ENCODE peak calls at places on chromosome 2, in eight cellular contexts. One of them, this sample, is unnamed.

GRCh38 chr2:47354013-47354816 is 48.7 kb upstream of the MSH2 start:
- DNase-seq in IMR-90: peak
- DNase-seq in T-helper 17 cell: no peak
- DNase-seq in Calu3: peak
- DNase-seq in A172: peak
- DNase-seq in NCI-H510A treated with DMSO at 0.1 percent for 48 hours: no peak
- DNase-seq in H4: peak
- DNase-seq in hepatocyte: peak
- DNase-seq in this sample: no peak

GRCh38 chr2:69033427-69034095 is 20.6 kb downstream of the ANTXR1 start:
- DNase-seq in NCI-H510A treated with DMSO at 0.1 percent for 48 hours: no peak
- DNase-seq in IMR-90: peak
- DNase-seq in T-helper 17 cell: no peak
- DNase-seq in hepatocyte: no peak
- DNase-seq in H4: no peak
- DNase-seq in A172: no peak
- DNase-seq in Calu3: no peak
- DNase-seq in this sample: no peak

GRCh38 chr2:33707312-33707711 is 108.2 kb upstream of the FAM98A start:
- DNase-seq in Calu3: no peak
- DNase-seq in T-helper 17 cell: no peak
- DNase-seq in hepatocyte: no peak
- DNase-seq in A172: no peak
- DNase-seq in IMR-90: no peak
- DNase-seq in H4: no peak
- DNase-seq in NCI-H510A treated with DMSO at 0.1 percent for 48 hours: no peak
- DNase-seq in this sample: no peak

GRCh38 chr2:127957240-127957639 is 70.6 kb downstream of the SAP130 start:
- DNase-seq in hepatocyte: no peak
- DNase-seq in H4: no peak
- DNase-seq in NCI-H510A treated with DMSO at 0.1 percent for 48 hours: no peak
- DNase-seq in Calu3: no peak
- DNase-seq in T-helper 17 cell: no peak
- DNase-seq in IMR-90: no peak
- DNase-seq in A172: peak
- DNase-seq in this sample: no peak

GRCh38 chr2:240564571-240565266 is 3.6 kb upstream of the RNPEPL1 start:
- DNase-seq in Calu3: peak
- DNase-seq in IMR-90: peak
- DNase-seq in hepatocyte: peak
- DNase-seq in H4: peak
- DNase-seq in T-helper 17 cell: no peak
- DNase-seq in NCI-H510A treated with DMSO at 0.1 percent for 48 hours: no peak
- DNase-seq in A172: no peak
- DNase-seq in this sample: no peak

GRCh38 chr2:19111297-19111696 is 247.1 kb downstream of the OSR1 start:
- DNase-seq in A172: no peak
- DNase-seq in Calu3: no peak
- DNase-seq in H4: no peak
- DNase-seq in hepatocyte: no peak
- DNase-seq in T-helper 17 cell: no peak
- DNase-seq in NCI-H510A treated with DMSO at 0.1 percent for 48 hours: no peak
- DNase-seq in IMR-90: no peak
- DNase-seq in this sample: no peak

GRCh38 chr2:26883971-26884370 is 36.0 kb downstream of the DPYSL5 start:
- DNase-seq in T-helper 17 cell: no peak
- DNase-seq in IMR-90: no peak
- DNase-seq in A172: no peak
- DNase-seq in Calu3: no peak
- DNase-seq in H4: no peak
- DNase-seq in hepatocyte: no peak
- DNase-seq in NCI-H510A treated with DMSO at 0.1 percent for 48 hours: no peak
- DNase-seq in this sample: no peak

GRCh38 chr2:219285894-219286425 is 6.8 kb downstream of the DNAJB2 start:
- DNase-seq in Calu3: no peak
- DNase-seq in H4: no peak
- DNase-seq in T-helper 17 cell: no peak
- DNase-seq in NCI-H510A treated with DMSO at 0.1 percent for 48 hours: no peak
- DNase-seq in hepatocyte: no peak
- DNase-seq in IMR-90: peak
- DNase-seq in A172: no peak
- DNase-seq in this sample: no peak

GRCh38 chr2:105545731-105546622 is 147.1 kb upstream of the FHL2 start:
- DNase-seq in Calu3: peak
- DNase-seq in IMR-90: peak
- DNase-seq in T-helper 17 cell: peak
- DNase-seq in A172: peak
- DNase-seq in hepatocyte: peak
- DNase-seq in H4: peak
- DNase-seq in NCI-H510A treated with DMSO at 0.1 percent for 48 hours: peak
- DNase-seq in this sample: peak

GRCh38 chr2:177708660-177709328 is 316.2 kb downstream of the AGPS start:
- DNase-seq in H4: no peak
- DNase-seq in A172: no peak
- DNase-seq in hepatocyte: no peak
- DNase-seq in T-helper 17 cell: no peak
- DNase-seq in Calu3: no peak
- DNase-seq in NCI-H510A treated with DMSO at 0.1 percent for 48 hours: no peak
- DNase-seq in IMR-90: no peak
- DNase-seq in this sample: no peak

GRCh38 chr2:238289574-238289973 is 1.2 kb upstream of the PER2 start:
- DNase-seq in IMR-90: no peak
- DNase-seq in A172: no peak
- DNase-seq in NCI-H510A treated with DMSO at 0.1 percent for 48 hours: no peak
- DNase-seq in Calu3: no peak
- DNase-seq in T-helper 17 cell: no peak
- DNase-seq in hepatocyte: no peak
- DNase-seq in H4: no peak
- DNase-seq in this sample: no peak

GRCh38 chr2:51510298-51510697 is 478.4 kb upstream of the NRXN1 start:
- DNase-seq in T-helper 17 cell: no peak
- DNase-seq in A172: no peak
- DNase-seq in hepatocyte: no peak
- DNase-seq in NCI-H510A treated with DMSO at 0.1 percent for 48 hours: no peak
- DNase-seq in Calu3: no peak
- DNase-seq in IMR-90: no peak
- DNase-seq in H4: no peak
- DNase-seq in this sample: no peak

GRCh38 chr2:8628179-8628869 is 53.5 kb upstream of the ID2 start:
- DNase-seq in NCI-H510A treated with DMSO at 0.1 percent for 48 hours: no peak
- DNase-seq in H4: peak
- DNase-seq in IMR-90: peak
- DNase-seq in A172: peak
- DNase-seq in Calu3: peak
- DNase-seq in hepatocyte: peak
- DNase-seq in T-helper 17 cell: no peak
- DNase-seq in this sample: no peak